ENCODE peak calls at places on chromosome 9, in six cellular contexts. One of them, this sample, is unnamed.

GRCh38 chr9:133587466-133587865 is 21.7 kb downstream of the FAM163B start:
- DNase-seq in stimulated activated CD4-positive, alpha-beta T cell treated with anti-CD3 and anti-CD28 coated beads, Interleukin-15, amount 100 ng/mL, for 24 hours: no peak
- DNase-seq in OCI-LY7: no peak
- DNase-seq in mucosa of gallbladder: no peak
- DNase-seq in ovary: no peak
- DNase-seq in activated T-helper 1 cell treated with anti-CD3 and anti-CD28 coated beads, Interleukin-2, amount 50 U/mL, for 16 hours: no peak
- DNase-seq in this sample: no peak

GRCh38 chr9:127917603-127918002 is 762 bp upstream of the ST6GALNAC4 start:
- DNase-seq in ovary: no peak
- DNase-seq in OCI-LY7: peak
- DNase-seq in stimulated activated CD4-positive, alpha-beta T cell treated with anti-CD3 and anti-CD28 coated beads, Interleukin-15, amount 100 ng/mL, for 24 hours: no peak
- DNase-seq in mucosa of gallbladder: no peak
- DNase-seq in activated T-helper 1 cell treated with anti-CD3 and anti-CD28 coated beads, Interleukin-2, amount 50 U/mL, for 16 hours: no peak
- DNase-seq in this sample: no peak

GRCh38 chr9:113998529-113999255 is 79.4 kb downstream of the AMBP start:
- DNase-seq in OCI-LY7: no peak
- DNase-seq in ovary: peak
- DNase-seq in stimulated activated CD4-positive, alpha-beta T cell treated with anti-CD3 and anti-CD28 coated beads, Interleukin-15, amount 100 ng/mL, for 24 hours: no peak
- DNase-seq in mucosa of gallbladder: peak
- DNase-seq in activated T-helper 1 cell treated with anti-CD3 and anti-CD28 coated beads, Interleukin-2, amount 50 U/mL, for 16 hours: no peak
- DNase-seq in this sample: no peak

GRCh38 chr9:84975926-84976325 is 306.4 kb downstream of the NTRK2 start:
- DNase-seq in activated T-helper 1 cell treated with anti-CD3 and anti-CD28 coated beads, Interleukin-2, amount 50 U/mL, for 16 hours: no peak
- DNase-seq in ovary: no peak
- DNase-seq in stimulated activated CD4-positive, alpha-beta T cell treated with anti-CD3 and anti-CD28 coated beads, Interleukin-15, amount 100 ng/mL, for 24 hours: no peak
- DNase-seq in mucosa of gallbladder: no peak
- DNase-seq in OCI-LY7: no peak
- DNase-seq in this sample: no peak

GRCh38 chr9:122580360-122580759 is 2.8 kb downstream of the OR1L8 start:
- DNase-seq in stimulated activated CD4-positive, alpha-beta T cell treated with anti-CD3 and anti-CD28 coated beads, Interleukin-15, amount 100 ng/mL, for 24 hours: no peak
- DNase-seq in OCI-LY7: no peak
- DNase-seq in ovary: no peak
- DNase-seq in mucosa of gallbladder: no peak
- DNase-seq in activated T-helper 1 cell treated with anti-CD3 and anti-CD28 coated beads, Interleukin-2, amount 50 U/mL, for 16 hours: no peak
- DNase-seq in this sample: no peak

GRCh38 chr9:33906769-33907168 is 89.8 kb downstream of the UBE2R2 start:
- DNase-seq in ovary: no peak
- DNase-seq in mucosa of gallbladder: no peak
- DNase-seq in stimulated activated CD4-positive, alpha-beta T cell treated with anti-CD3 and anti-CD28 coated beads, Interleukin-15, amount 100 ng/mL, for 24 hours: no peak
- DNase-seq in OCI-LY7: no peak
- DNase-seq in activated T-helper 1 cell treated with anti-CD3 and anti-CD28 coated beads, Interleukin-2, amount 50 U/mL, for 16 hours: no peak
- DNase-seq in this sample: no peak

GRCh38 chr9:93677641-93678136 is 101.3 kb downstream of the PHF2 start:
- DNase-seq in OCI-LY7: no peak
- DNase-seq in ovary: peak
- DNase-seq in mucosa of gallbladder: no peak
- DNase-seq in stimulated activated CD4-positive, alpha-beta T cell treated with anti-CD3 and anti-CD28 coated beads, Interleukin-15, amount 100 ng/mL, for 24 hours: peak
- DNase-seq in activated T-helper 1 cell treated with anti-CD3 and anti-CD28 coated beads, Interleukin-2, amount 50 U/mL, for 16 hours: no peak
- DNase-seq in this sample: no peak

GRCh38 chr9:22108581-22109370 is 99.7 kb upstream of the CDKN2B start:
- DNase-seq in mucosa of gallbladder: peak
- DNase-seq in ovary: no peak
- DNase-seq in activated T-helper 1 cell treated with anti-CD3 and anti-CD28 coated beads, Interleukin-2, amount 50 U/mL, for 16 hours: no peak
- DNase-seq in OCI-LY7: no peak
- DNase-seq in stimulated activated CD4-positive, alpha-beta T cell treated with anti-CD3 and anti-CD28 coated beads, Interleukin-15, amount 100 ng/mL, for 24 hours: no peak
- DNase-seq in this sample: no peak

GRCh38 chr9:109253637-109254284 is 67.1 kb downstream of the EPB41L4B start:
- DNase-seq in activated T-helper 1 cell treated with anti-CD3 and anti-CD28 coated beads, Interleukin-2, amount 50 U/mL, for 16 hours: no peak
- DNase-seq in OCI-LY7: no peak
- DNase-seq in ovary: peak
- DNase-seq in stimulated activated CD4-positive, alpha-beta T cell treated with anti-CD3 and anti-CD28 coated beads, Interleukin-15, amount 100 ng/mL, for 24 hours: no peak
- DNase-seq in mucosa of gallbladder: peak
- DNase-seq in this sample: no peak

GRCh38 chr9:101365181-101365580 is 19.6 kb downstream of the BAAT start:
- DNase-seq in activated T-helper 1 cell treated with anti-CD3 and anti-CD28 coated beads, Interleukin-2, amount 50 U/mL, for 16 hours: no peak
- DNase-seq in OCI-LY7: no peak
- DNase-seq in ovary: no peak
- DNase-seq in stimulated activated CD4-positive, alpha-beta T cell treated with anti-CD3 and anti-CD28 coated beads, Interleukin-15, amount 100 ng/mL, for 24 hours: no peak
- DNase-seq in mucosa of gallbladder: no peak
- DNase-seq in this sample: no peak

GRCh38 chr9:128987800-128988199 is 40.3 kb downstream of the NUP188 start:
- DNase-seq in ovary: no peak
- DNase-seq in mucosa of gallbladder: no peak
- DNase-seq in activated T-helper 1 cell treated with anti-CD3 and anti-CD28 coated beads, Interleukin-2, amount 50 U/mL, for 16 hours: no peak
- DNase-seq in OCI-LY7: no peak
- DNase-seq in stimulated activated CD4-positive, alpha-beta T cell treated with anti-CD3 and anti-CD28 coated beads, Interleukin-15, amount 100 ng/mL, for 24 hours: no peak
- DNase-seq in this sample: peak

GRCh38 chr9:133351908-133352634 is 4.1 kb downstream of the RPL7A start:
- DNase-seq in ovary: no peak
- DNase-seq in mucosa of gallbladder: peak
- DNase-seq in OCI-LY7: peak
- DNase-seq in stimulated activated CD4-positive, alpha-beta T cell treated with anti-CD3 and anti-CD28 coated beads, Interleukin-15, amount 100 ng/mL, for 24 hours: peak
- DNase-seq in activated T-helper 1 cell treated with anti-CD3 and anti-CD28 coated beads, Interleukin-2, amount 50 U/mL, for 16 hours: no peak
- DNase-seq in this sample: no peak

GRCh38 chr9:84856181-84856632 is 186.7 kb downstream of the NTRK2 start:
- DNase-seq in mucosa of gallbladder: no peak
- DNase-seq in OCI-LY7: no peak
- DNase-seq in stimulated activated CD4-positive, alpha-beta T cell treated with anti-CD3 and anti-CD28 coated beads, Interleukin-15, amount 100 ng/mL, for 24 hours: no peak
- DNase-seq in ovary: no peak
- DNase-seq in activated T-helper 1 cell treated with anti-CD3 and anti-CD28 coated beads, Interleukin-2, amount 50 U/mL, for 16 hours: no peak
- DNase-seq in this sample: no peak

GRCh38 chr9:6876195-6876594 is 118.4 kb downstream of the KDM4C start:
- DNase-seq in OCI-LY7: no peak
- DNase-seq in ovary: no peak
- DNase-seq in activated T-helper 1 cell treated with anti-CD3 and anti-CD28 coated beads, Interleukin-2, amount 50 U/mL, for 16 hours: no peak
- DNase-seq in stimulated activated CD4-positive, alpha-beta T cell treated with anti-CD3 and anti-CD28 coated beads, Interleukin-15, amount 100 ng/mL, for 24 hours: no peak
- DNase-seq in mucosa of gallbladder: no peak
- DNase-seq in this sample: no peak

GRCh38 chr9:18747590-18747989 is 273.6 kb downstream of the ADAMTSL1 start:
- DNase-seq in OCI-LY7: no peak
- DNase-seq in ovary: no peak
- DNase-seq in activated T-helper 1 cell treated with anti-CD3 and anti-CD28 coated beads, Interleukin-2, amount 50 U/mL, for 16 hours: no peak
- DNase-seq in mucosa of gallbladder: no peak
- DNase-seq in stimulated activated CD4-positive, alpha-beta T cell treated with anti-CD3 and anti-CD28 coated beads, Interleukin-15, amount 100 ng/mL, for 24 hours: no peak
- DNase-seq in this sample: no peak

GRCh38 chr9:36486454-36486932 is 86.2 kb upstream of the MELK start:
- DNase-seq in OCI-LY7: no peak
- DNase-seq in mucosa of gallbladder: peak
- DNase-seq in stimulated activated CD4-positive, alpha-beta T cell treated with anti-CD3 and anti-CD28 coated beads, Interleukin-15, amount 100 ng/mL, for 24 hours: peak
- DNase-seq in ovary: no peak
- DNase-seq in activated T-helper 1 cell treated with anti-CD3 and anti-CD28 coated beads, Interleukin-2, amount 50 U/mL, for 16 hours: peak
- DNase-seq in this sample: no peak

GRCh38 chr9:136856541-136857141 is 4.5 kb downstream of the MAMDC4 start:
- DNase-seq in activated T-helper 1 cell treated with anti-CD3 and anti-CD28 coated beads, Interleukin-2, amount 50 U/mL, for 16 hours: no peak
- DNase-seq in mucosa of gallbladder: no peak
- DNase-seq in stimulated activated CD4-positive, alpha-beta T cell treated with anti-CD3 and anti-CD28 coated beads, Interleukin-15, amount 100 ng/mL, for 24 hours: peak
- DNase-seq in OCI-LY7: no peak
- DNase-seq in ovary: peak
- DNase-seq in this sample: no peak

This sample was measured in keratinocyte.